ENCODE peak calls at places on chromosomes 7 and 10, in ten cellular contexts. I is cardiac muscle cell, G is AG10803, Y is fibroblast of lung, R is HCT116, F is lung, B is PC-9, Z is thoracic aorta, Q is upper lobe of right lung, N is hepatocyte. M is an unnamed sample.

GRCh38 chr7:30941582-30942310 is 22.0 kb upstream of the GHRHR start:
- DNase-seq in I (no peak), G (no peak), Y (no peak), R (no peak), F (no peak), B (no peak), Z (no peak), Q (no peak), N (no peak), M (no peak)

GRCh38 chr10:117933036-117933435 is 113.7 kb downstream of the RAB11FIP2 start:
- DNase-seq in I (no peak), G (peak; percentile 26), Y (peak; percentile 20), R (no peak), F (no peak), B (no peak), Z (no peak), Q (no peak), N (no peak), M (peak; percentile 82)

GRCh38 chr7:25495342-25495855 is 267.1 kb upstream of the NPVF start:
- DNase-seq in I (no peak), G (no peak), Y (no peak), R (no peak), F (no peak), B (no peak), Z (no peak), Q (no peak), N (peak; percentile 26), M (no peak)

GRCh38 chr7:123271856-123272255 is 72.1 kb upstream of the SLC13A1 start:
- DNase-seq in I (no peak), G (no peak), Y (no peak), R (no peak), F (no peak), B (no peak), Z (no peak), Q (no peak), N (no peak), M (no peak)

GRCh38 chr7:90599038-90599437 is 2.9 kb downstream of the CDK14 start:
- DNase-seq in I (no peak), G (no peak), Y (peak; percentile 33), R (no peak), F (no peak), B (no peak), Z (no peak), Q (no peak), N (no peak), M (no peak)

GRCh38 chr7:100965723-100966541 is 3.4 kb upstream of the MUC12 start:
- DNase-seq in I (peak; percentile 66), G (peak; percentile 39), Y (peak; percentile 25), R (peak; percentile 91), F (peak; percentile 83), B (peak; percentile 92), Z (no peak), Q (peak; percentile 91), N (peak; percentile 96), M (peak; percentile 58)

GRCh38 chr7:122412886-122413285 is 108.3 kb upstream of the FEZF1 start:
- DNase-seq in I (peak; percentile 94), G (peak; percentile 61), Y (peak; percentile 78), R (no peak), F (peak; percentile 31), B (no peak), Z (no peak), Q (no peak), N (peak; percentile 50), M (peak; percentile 2)

GRCh38 chr7:137453356-137453755 is 109.8 kb upstream of the PTN start:
- DNase-seq in I (no peak), G (no peak), Y (no peak), R (no peak), F (no peak), B (no peak), Z (no peak), Q (no peak), N (no peak), M (no peak)

GRCh38 chr7:158272509-158273137 is 315.0 kb downstream of the PTPRN2 start:
- DNase-seq in I (no peak), G (no peak), Y (no peak), R (no peak), F (no peak), B (no peak), Z (no peak), Q (peak; percentile 45), N (no peak), M (no peak)

GRCh38 chr10:118531105-118531851 is 64.2 kb downstream of the PRLHR start:
- DNase-seq in I (no peak), G (peak; percentile 51), Y (no peak), R (no peak), F (no peak), B (no peak), Z (no peak), Q (peak; percentile 71), N (no peak), M (no peak)

GRCh38 chr10:13526952-13527863 is 1.6 kb downstream of the BEND7 start:
- DNase-seq in I (peak; percentile 49), G (peak; percentile 86), Y (peak; percentile 91), R (peak; percentile 29), F (no peak), B (no peak), Z (no peak), Q (no peak), N (peak; percentile 55), M (peak; percentile 80)

GRCh38 chr10:60626037-60626436 is 152.2 kb upstream of the CDK1 start:
- DNase-seq in I (no peak), G (no peak), Y (no peak), R (no peak), F (no peak), B (no peak), Z (no peak), Q (no peak), N (no peak), M (no peak)

GRCh38 chr10:60627778-60628773 is 150.2 kb upstream of the CDK1 start:
- DNase-seq in I (no peak), G (no peak), Y (no peak), R (no peak), F (no peak), B (no peak), Z (no peak), Q (no peak), N (peak; percentile 28), M (no peak)

GRCh38 chr10:60623627-60624026 is 154.7 kb upstream of the CDK1 start:
- DNase-seq in I (no peak), G (no peak), Y (no peak), R (no peak), F (no peak), B (no peak), Z (no peak), Q (no peak), N (no peak), M (no peak)

GRCh38 chr10:60629332-60629731 is 148.9 kb upstream of the CDK1 start:
- DNase-seq in I (no peak), G (no peak), Y (no peak), R (no peak), F (no peak), B (no peak), Z (no peak), Q (no peak), N (no peak), M (no peak)
- H3K4me3 ChIP-seq in I (no peak overlapping the region), G (no peak overlapping the region), Y (no peak overlapping the region), R (no peak overlapping the region), F (no peak overlapping the region), B (no peak overlapping the region), Z (no peak overlapping the region), Q (no peak overlapping the region), N (no peak overlapping the region), M (no peak overlapping the region)

GRCh38 chr10:126302195-126302594 is 86.1 kb downstream of the ADAM12 start:
- DNase-seq in I (no peak), G (no peak), Y (no peak), R (no peak), F (no peak), B (no peak), Z (no peak), Q (no peak), N (no peak), M (no peak)

GRCh38 chr10:126302831-126303230 is 85.4 kb downstream of the ADAM12 start:
- DNase-seq in I (peak; percentile 28), G (no peak), Y (no peak), R (no peak), F (no peak), B (no peak), Z (no peak), Q (no peak), N (no peak), M (peak; percentile 9)
- TF ChIP-seq CTCF in I (peak; percentile 26), G (peak; percentile 37), Y (peak; percentile 21), R (no peak), F (no peak), B (no peak), Z (no peak), Q (peak; percentile 15), N (peak; percentile 14), M (peak; percentile 28)

GRCh38 chr7:44986218-44987053 is 7.6 kb upstream of the MYO1G start:
- DNase-seq in I (peak; percentile 96), G (peak; percentile 90), Y (peak; percentile 94), R (peak; percentile 87), F (peak; percentile 95), B (peak; percentile 98), Z (peak; percentile 76), Q (peak; percentile 98), N (peak; percentile 97), M (peak; percentile 95)

GRCh38 chr7:44984478-44984758 is 5.6 kb upstream of the MYO1G start:
- DNase-seq in I (no peak), G (no peak), Y (no peak), R (no peak), F (no peak), B (no peak), Z (no peak), Q (no peak), N (no peak), M (no peak)

GRCh38 chr7:44983742-44984477 is 5.1 kb upstream of the MYO1G start:
- DNase-seq in I (no peak), G (no peak), Y (no peak), R (no peak), F (no peak), B (no peak), Z (no peak), Q (no peak), N (no peak), M (no peak)

GRCh38 chr7:44985033-44985695 is 6.3 kb upstream of the MYO1G start:
- DNase-seq in I (no peak), G (no peak), Y (no peak), R (no peak), F (no peak), B (no peak), Z (no peak), Q (no peak), N (no peak), M (no peak)

DNA sequence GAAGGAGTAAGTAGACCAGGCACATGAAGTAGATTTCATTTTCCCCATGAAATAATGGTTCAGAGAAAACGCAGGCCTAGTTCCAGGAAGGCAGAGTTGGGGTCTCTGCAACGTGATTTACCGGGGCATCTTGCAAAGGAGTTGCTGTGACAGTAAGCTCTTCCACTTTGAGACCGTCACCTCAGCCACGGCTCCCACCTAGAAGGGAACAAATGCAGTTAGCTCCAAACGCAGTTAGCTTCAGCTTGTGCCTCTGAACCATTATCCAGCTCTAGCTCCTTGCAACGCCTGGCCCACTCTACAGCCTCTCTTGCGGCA is 7.0 kb upstream of the MYO1G start:
- DNase-seq in I (no peak), G (no peak), Y (no peak), R (no peak), F (no peak), B (no peak), Z (no peak), Q (no peak), N (no peak), M (no peak)
- H3K4me3 ChIP-seq in I (peak overlapping the region; percentile 31), G (peak overlapping the region; percentile 83), Y (peak overlapping the region; percentile 85), R (peak overlapping the region; percentile 88), F (peak overlapping the region; percentile 83), B (peak overlapping the region; percentile 95), Z (peak overlapping the region; percentile 78), Q (peak overlapping the region; percentile 73), N (peak overlapping the region; percentile 22), M (peak overlapping the region; percentile 98)

GRCh38 chr7:2452074-2452507 is 24.1 kb downstream of the GRIFIN start:
- DNase-seq in I (peak; percentile 11), G (no peak), Y (no peak), R (no peak), F (no peak), B (peak; percentile 44), Z (no peak), Q (peak; percentile 65), N (peak; percentile 28), M (no peak)
- TF ChIP-seq CTCF in I (no peak), G (no peak), Y (no peak), R (no peak), F (no peak), B (no peak), Z (no peak), Q (no peak), N (no peak), M (no peak)